ENCODE peak calls at places on chromosomes 3 and 15, in six cellular contexts. T is GM23338; O is CD8-positive, alpha-beta T cell; M is fibroblast of villous mesenchyme; D is ascending aorta; J is A549. Q is an unnamed sample.

GRCh38 chr3:50166309-50167019 is 11.3 kb downstream of the SEMA3F start:
- DNase-seq in T (no peak), J (no peak), D (no peak), O (no peak), M (no peak), Q (no peak)

GRCh38 chr3:13544293-13544831 is 4.6 kb upstream of the FBLN2 start:
- DNase-seq in O (no peak), M (peak; percentile 66), D (no peak), J (no peak), T (no peak), Q (peak; percentile 85)

GRCh38 chr15:77032052-77032646 is 37.2 kb downstream of the PSTPIP1 start:
- DNase-seq in O (peak; percentile 44), J (no peak), T (no peak), D (no peak), M (no peak), Q (no peak)

GRCh38 chr3:131702156-131702555 is 199.4 kb upstream of the MRPL3 start:
- DNase-seq in M (no peak), J (no peak), T (no peak), O (no peak), D (no peak), Q (no peak)

GRCh38 chr15:79035111-79035601 is 55.4 kb downstream of the RASGRF1 start:
- DNase-seq in O (no peak), D (no peak), T (peak; percentile 71), J (no peak), M (no peak), Q (peak; percentile 13)

GRCh38 chr3:126773783-126774182 is 69.7 kb downstream of the CHCHD6 start:
- DNase-seq in O (no peak), T (no peak), D (no peak), M (no peak), J (no peak), Q (no peak)

GRCh38 chr15:41474941-41475340 is 18.7 kb upstream of the ITPKA start:
- DNase-seq in O (no peak), M (no peak), T (no peak), D (no peak), J (no peak), Q (no peak)

GRCh38 chr15:28128036-28128435 is 28.9 kb upstream of the OCA2 start:
- DNase-seq in J (no peak), O (no peak), M (no peak), D (peak; percentile 25), T (no peak), Q (no peak)

GRCh38 chr3:196502775-196503181 is 790 bp downstream of the RNF168 start:
- DNase-seq in T (peak; percentile 11), D (no peak), M (peak; percentile 86), J (peak; percentile 35), O (peak; percentile 71), Q (peak; percentile 88)

GRCh38 chr3:73765878-73766564 is 141.3 kb upstream of the PDZRN3 start:
- DNase-seq in D (no peak), T (no peak), J (no peak), O (no peak), M (no peak), Q (no peak)

GRCh38 chr3:148840419-148840818 is 12.8 kb downstream of the CPB1 start:
- DNase-seq in M (no peak), T (no peak), D (no peak), J (no peak), O (no peak), Q (no peak)

GRCh38 chr3:124297062-124297980 is 305.4 kb upstream of the ROPN1 start:
- DNase-seq in J (no peak), O (no peak), T (no peak), D (no peak), M (no peak), Q (no peak)

GRCh38 chr15:52137432-52138357 is 25.1 kb upstream of the BCL2L10 start:
- DNase-seq in T (no peak), M (no peak), D (no peak), J (no peak), O (no peak), Q (no peak)

GRCh38 chr3:162973518-162973917 is 1476.9 kb downstream of the OTOL1 start:
- DNase-seq in T (no peak), O (no peak), D (no peak), J (no peak), M (no peak), Q (no peak)

GRCh38 chr3:4889896-4890295 is 89.3 kb upstream of the BHLHE40 start:
- DNase-seq in D (no peak), J (no peak), M (no peak), T (no peak), O (no peak), Q (peak; percentile 54)

GRCh38 chr15:51647128-51647562 is 24.6 kb upstream of the DMXL2 start:
- DNase-seq in D (peak; percentile 17), T (no peak), M (peak; percentile 89), O (no peak), J (no peak), Q (peak; percentile 31)

GRCh38 chr3:55701997-55702396 is 214.9 kb upstream of the WNT5A start:
- DNase-seq in J (no peak), D (no peak), T (no peak), O (no peak), M (peak; percentile 40), Q (peak; percentile 67)

GRCh38 chr3:141337523-141337854 is 30.8 kb upstream of the ZBTB38 start:
- DNase-seq in J (no peak), T (no peak), D (no peak), O (no peak), M (no peak), Q (no peak)

GRCh38 chr15:25242166-25242879 is 196.5 kb downstream of the UBE3A start:
- DNase-seq in M (no peak), D (no peak), J (no peak), O (no peak), T (no peak), Q (no peak)

GRCh38 chr15:59587085-59587826 is 24.3 kb upstream of the GCNT3 start:
- DNase-seq in J (no peak), O (no peak), T (no peak), D (no peak), M (no peak), Q (no peak)

GRCh38 chr15:79881668-79882067 is 15.1 kb downstream of the MTHFS start:
- DNase-seq in M (no peak), T (no peak), O (no peak), D (no peak), J (no peak), Q (no peak)

GRCh38 chr3:180911876-180912303 is 580 bp upstream of the FXR1 start:
- DNase-seq in M (no peak), O (no peak), D (no peak), T (no peak), J (no peak), Q (no peak)

GRCh38 chr3:183540501-183541234 is 14.8 kb downstream of the KLHL6 start:
- DNase-seq in O (no peak), D (no peak), T (no peak), J (no peak), M (no peak), Q (no peak)

GRCh38 chr15:68843425-68844311 is 23.0 kb upstream of the ANP32A start:
- DNase-seq in M (peak; percentile 48), J (no peak), D (no peak), O (peak; percentile 60), T (peak; percentile 85), Q (peak; percentile 15)

GRCh38 chr3:59412506-59412905 is 362.7 kb upstream of the CFAP20DC start:
- DNase-seq in O (no peak), J (no peak), D (no peak), T (no peak), M (no peak), Q (no peak)

GRCh38 chr3:125602752-125603649 is 7.7 kb upstream of the OSBPL11 start:
- DNase-seq in M (peak; percentile 33), J (no peak), D (no peak), O (no peak), T (no peak), Q (peak; percentile 46)
- H3K4me3 ChIP-seq in M (peak overlapping the region; percentile 23), J (no peak overlapping the region), D (peak overlapping the region; percentile 41), O (no peak overlapping the region), T (no peak overlapping the region), Q (no peak overlapping the region)

DNA sequence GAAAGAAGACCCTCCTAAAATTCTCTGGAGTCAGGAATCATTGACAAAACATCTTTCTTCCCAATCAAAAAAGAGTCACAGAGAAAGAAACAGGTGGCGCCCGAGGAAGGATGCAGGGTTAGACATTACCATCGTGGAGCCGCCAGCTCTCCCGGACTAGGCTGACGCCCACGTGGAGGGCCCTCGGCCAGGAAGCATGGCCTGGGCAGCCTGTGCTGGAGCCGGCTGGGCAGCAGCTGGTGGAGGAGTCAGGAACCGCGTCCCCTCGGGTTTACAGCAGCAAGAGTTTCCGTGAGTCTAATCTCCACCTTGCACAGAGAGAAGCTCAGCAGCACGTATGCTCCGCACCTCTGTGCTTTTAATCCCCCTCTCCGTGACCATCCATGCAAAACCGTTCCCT is 533.7 kb upstream of the ATP11B start:
- DNase-seq in M (no peak), D (no peak), O (no peak), J (no peak), T (peak; percentile 58), Q (no peak)
- TF ChIP-seq CTCF in M (no peak), D (no peak), O (no peak), J (no peak), T (no peak), Q (no peak)

DNA sequence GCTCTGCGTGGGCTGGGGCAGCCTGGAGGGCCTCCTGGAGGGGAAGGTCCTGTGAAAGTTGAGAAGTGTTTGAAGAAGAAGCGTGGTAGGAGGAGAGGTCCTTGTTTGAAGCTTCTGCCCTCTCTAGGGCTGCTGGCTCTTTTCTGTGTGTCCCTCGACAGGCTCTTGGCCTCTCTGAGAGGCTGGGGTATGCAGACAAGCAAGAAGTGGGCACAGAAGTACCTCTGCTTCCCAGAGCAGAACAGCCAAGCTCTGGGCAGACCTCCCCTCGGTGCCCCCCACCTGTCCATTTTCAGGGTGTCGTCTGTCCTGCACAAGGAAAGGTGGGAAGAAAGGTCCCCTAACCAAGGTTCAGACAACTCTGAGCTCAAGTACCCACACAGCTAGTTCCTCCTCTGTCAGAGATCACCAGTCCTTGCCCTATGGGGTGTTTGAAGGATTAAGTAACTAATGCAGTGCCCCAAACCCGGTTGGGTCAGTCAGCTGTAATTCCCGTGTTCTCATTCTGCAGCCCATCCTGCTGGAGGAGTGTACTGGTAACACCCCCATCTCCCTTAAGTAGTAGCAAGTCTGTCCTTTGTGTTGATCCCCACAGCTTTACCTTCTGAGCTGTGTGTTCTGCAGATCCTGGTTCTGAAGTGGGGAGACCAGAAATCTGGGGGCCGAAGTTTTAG is 6.3 kb downstream of the CSK start:
- DNase-seq in M (no peak), D (no peak), J (no peak), O (no peak), T (no peak), Q (no peak)
- H3K4me3 ChIP-seq in M (no peak overlapping the region), D (no peak overlapping the region), J (no peak overlapping the region), O (peak overlapping the region; percentile 83), T (no peak overlapping the region), Q (no peak overlapping the region)

DNA sequence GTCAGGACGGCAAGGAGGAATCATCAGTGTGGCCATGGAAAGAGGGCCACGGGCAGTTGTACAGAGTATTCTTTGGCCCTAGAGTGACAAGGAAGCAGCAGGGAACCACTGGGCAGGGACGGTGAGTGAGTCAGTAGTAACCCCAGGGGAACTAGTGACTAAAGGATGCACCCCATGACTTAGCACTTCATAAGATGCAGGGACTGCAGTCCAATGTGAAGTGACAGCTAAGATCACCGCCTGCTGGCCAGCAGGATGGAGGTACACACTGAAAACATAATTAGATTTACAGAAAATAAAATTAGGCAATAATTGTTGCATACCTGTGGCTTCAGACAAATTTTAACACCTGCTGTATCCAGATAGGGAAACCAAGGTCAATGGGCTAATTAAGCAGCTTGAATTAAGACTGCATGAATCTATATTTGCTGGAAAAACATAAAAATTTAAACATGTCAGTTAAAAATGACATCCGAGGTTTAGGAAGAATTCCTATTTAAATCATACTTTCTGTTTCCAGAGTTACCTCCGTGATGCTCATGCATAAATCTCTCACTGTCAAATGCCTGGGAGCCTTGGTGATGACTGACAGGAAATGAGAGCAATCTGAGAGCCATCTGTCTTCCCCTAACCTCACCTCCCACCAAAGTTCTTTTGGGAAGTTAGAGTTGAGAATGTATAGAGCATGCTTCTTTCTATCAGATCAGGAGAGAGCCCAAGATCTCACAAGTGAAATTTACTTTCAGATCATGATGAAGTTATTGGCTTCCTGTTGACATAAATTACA is 56.5 kb downstream of the DCLK3 start:
- DNase-seq in D (no peak), T (peak; percentile 40), M (peak; percentile 28), O (no peak), J (peak; percentile 93), Q (peak; percentile 59)
- TF ChIP-seq CTCF in D (no peak), T (peak; percentile 46), M (peak; percentile 29), O (no peak), J (peak; percentile 72), Q (peak; percentile 51)

Q was measured in choroid plexus epithelial cell.